ENCODE peak calls at places on chromosomes 7 and 10, in nine cellular contexts. O is mesendoderm; Z is naive thymus-derived CD4-positive, alpha-beta T cell; Y is cardiac muscle cell; C is heart right ventricle; F is WERI-Rb-1; G is mammary epithelial cell; R is CD8-positive, alpha-beta memory T cell; P is pancreas. I is an unnamed sample.

GRCh38 chr7:155735442-155736118 is 76.7 kb downstream of the SHH start:
- DNase-seq in C (no peak), Z (no peak), R (no peak), Y (no peak), P (no peak), F (no peak), O (no peak), G (no peak), I (no peak)

GRCh38 chr10:91194497-91195179 is 25.8 kb upstream of the PCGF5 start:
- DNase-seq in C (no peak), P (no peak), F (no peak), G (no peak), Y (no peak), O (no peak), R (no peak), Z (no peak), I (peak)

GRCh38 chr7:786472-787255 is 45.6 kb upstream of the SUN1 start:
- DNase-seq in F (peak), P (peak), O (peak), R (peak), Z (peak), G (peak), Y (peak), C (peak), I (peak)

GRCh38 chr10:16909271-16909767 is 92.1 kb upstream of the RSU1 start:
- DNase-seq in G (no peak), P (no peak), Z (no peak), Y (no peak), O (peak), F (no peak), C (no peak), R (no peak), I (no peak)

GRCh38 chr7:4854916-4855315 is 6.9 kb downstream of the PAPOLB start:
- DNase-seq in Y (no peak), Z (no peak), R (no peak), P (no peak), G (no peak), C (no peak), O (no peak), F (no peak), I (no peak)

GRCh38 chr7:22377690-22378089 is 20.7 kb upstream of the RAPGEF5 start:
- DNase-seq in Y (no peak), C (no peak), P (no peak), Z (no peak), F (no peak), R (no peak), G (no peak), O (no peak), I (no peak)

GRCh38 chr10:64699244-64699643 is 1178.0 kb downstream of the REEP3 start:
- DNase-seq in P (no peak), F (no peak), Z (no peak), R (no peak), C (no peak), G (no peak), O (no peak), Y (no peak), I (no peak)

GRCh38 chr10:44510716-44511115 is 125.8 kb upstream of the CXCL12 start:
- DNase-seq in R (no peak), Y (no peak), O (no peak), F (no peak), Z (no peak), G (peak), C (no peak), P (no peak), I (peak)

GRCh38 chr7:6654842-6655610 is 17.9 kb downstream of the ZNF316 start:
- DNase-seq in O (no peak), R (no peak), Z (no peak), F (peak), C (no peak), G (no peak), Y (no peak), P (no peak), I (no peak)

GRCh38 chr10:72322280-72323058 is 32.2 kb downstream of the DNAJB12 start:
- DNase-seq in Y (no peak), R (peak), O (peak), F (no peak), G (peak), Z (no peak), C (no peak), P (no peak), I (peak)

GRCh38 chr7:93592588-93593266 is 18.2 kb upstream of the CALCR start:
- DNase-seq in R (no peak), P (no peak), F (no peak), C (no peak), Y (no peak), O (no peak), G (no peak), Z (no peak), I (no peak)

GRCh38 chr10:34732926-34733325 is 82.2 kb downstream of the PARD3 start:
- DNase-seq in G (peak), C (no peak), Z (no peak), F (no peak), R (no peak), Y (no peak), O (peak), P (no peak), I (no peak)

GRCh38 chr7:19587291-19587690 is 121.5 kb downstream of the POLR1F start:
- DNase-seq in G (no peak), F (no peak), P (no peak), Y (peak), Z (no peak), C (no peak), O (peak), R (no peak), I (no peak)

GRCh38 chr7:99037327-99037940 is 106.5 kb downstream of the SMURF1 start:
- DNase-seq in C (no peak), Z (no peak), R (no peak), G (no peak), F (no peak), O (no peak), P (no peak), Y (no peak), I (no peak)
- H3K27ac ChIP-seq in C (no peak), Z (no peak), R (no peak), G (no peak), F (no peak), O (no peak), P (no peak), Y (no peak), I (no peak)

DNA sequence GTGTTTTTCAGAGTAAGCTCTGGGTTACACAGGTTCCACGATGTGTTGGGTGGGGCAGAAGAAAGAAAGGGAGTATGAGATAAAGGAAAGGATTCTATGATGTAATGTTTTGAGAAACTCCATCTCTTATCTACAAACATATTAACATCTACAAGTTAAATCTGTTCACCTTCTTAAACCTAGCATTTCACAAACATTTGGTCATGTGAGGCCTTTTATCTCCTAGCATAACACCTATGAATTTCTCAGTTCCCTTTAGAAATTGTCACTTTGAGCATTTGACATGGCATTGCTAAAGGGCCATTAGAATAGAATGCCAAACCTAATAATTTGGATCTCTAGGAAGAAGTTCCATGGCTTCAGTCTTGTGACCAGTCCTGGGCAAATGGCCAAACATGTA is 217.1 kb upstream of the AOAH start:
- DNase-seq in Y (no peak), P (no peak), Z (no peak), F (no peak), C (no peak), O (no peak), R (no peak), G (no peak), I (no peak)
- H3K4me3 ChIP-seq in Y (no peak), P (no peak), Z (no peak), F (no peak), C (no peak), O (no peak), R (no peak), G (no peak), I (no peak)

GRCh38 chr7:82247814-82248433 is 195.7 kb downstream of the CACNA2D1 start:
- DNase-seq in O (peak), G (peak), R (no peak), P (no peak), C (no peak), Z (no peak), Y (no peak), F (no peak), I (no peak)
- H3K27ac ChIP-seq in O (no peak), G (no peak), R (no peak), P (no peak), C (no peak), Z (no peak), Y (no peak), F (no peak), I (no peak)

GRCh38 chr7:134108803-134109202 is 18.3 kb upstream of the LRGUK start:
- DNase-seq in Y (no peak), F (no peak), G (no peak), O (no peak), P (no peak), Z (no peak), C (no peak), R (no peak), I (no peak)
- H3K4me3 ChIP-seq in Y (no peak), F (no peak), G (no peak), O (no peak), P (no peak), Z (no peak), C (no peak), R (no peak), I (no peak)

GRCh38 chr7:100158229-100159098 is at the start of gene TRAPPC14:
- DNase-seq in O (peak), G (peak), F (peak), R (peak), P (peak), C (peak), Z (peak), Y (peak), I (peak)
- H3K27ac ChIP-seq in O (peak), G (peak), F (peak), R (peak), P (peak), C (peak), Z (peak), Y (peak), I (peak)

DNA sequence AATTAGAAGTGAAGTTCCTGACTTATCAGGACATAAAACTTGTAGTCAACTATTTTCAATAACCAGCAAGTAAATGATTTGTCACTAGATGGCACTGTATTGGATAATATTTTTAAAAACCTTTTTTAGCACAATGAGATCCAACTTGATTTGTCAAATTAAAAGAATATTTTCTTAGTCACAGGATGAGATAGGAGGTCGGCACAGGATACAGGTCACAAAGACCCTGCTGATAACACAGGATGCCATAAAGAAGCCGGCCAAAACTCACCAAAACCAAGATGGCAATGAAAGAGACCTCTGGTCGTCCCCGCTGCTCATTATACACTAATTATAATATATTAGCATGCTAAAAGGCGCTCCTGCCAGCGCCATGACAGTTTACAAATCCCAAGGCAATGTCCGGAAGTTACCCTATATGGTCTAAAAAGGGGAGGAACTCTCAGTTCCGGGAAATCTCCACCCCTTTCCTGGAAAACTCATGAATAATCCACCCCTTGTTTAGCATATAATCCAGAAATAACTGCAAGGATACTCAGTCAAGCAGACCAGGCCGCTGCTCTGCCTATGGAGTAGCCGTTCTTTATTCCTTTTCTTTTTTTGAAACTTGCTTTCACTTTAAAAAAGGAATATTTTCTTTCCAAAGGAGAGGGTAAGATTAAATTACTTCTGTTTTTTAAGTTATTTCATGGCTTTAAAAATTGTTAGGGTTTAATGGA is 255.7 kb upstream of the MKLN1 start:
- DNase-seq in Z (no peak), F (no peak), Y (no peak), G (peak), P (peak), R (no peak), O (no peak), C (no peak), I (peak)
- H3K4me3 ChIP-seq in Z (no peak), F (no peak), Y (no peak), G (no peak), P (no peak), R (no peak), O (no peak), C (peak), I (peak)

GRCh38 chr10:79172881-79173280 is 104.1 kb downstream of the ZMIZ1 start:
- DNase-seq in C (no peak), Y (no peak), P (no peak), R (no peak), G (no peak), O (no peak), Z (no peak), F (no peak), I (no peak)

GRCh38 chr10:79176052-79176501 is 107.3 kb downstream of the ZMIZ1 start:
- DNase-seq in O (no peak), Z (no peak), R (no peak), P (no peak), Y (no peak), G (no peak), F (no peak), C (no peak), I (no peak)

GRCh38 chr10:79176949-79177602 is 108.3 kb downstream of the ZMIZ1 start:
- DNase-seq in Z (no peak), Y (no peak), F (no peak), R (no peak), O (no peak), G (no peak), C (peak), P (no peak), I (no peak)

GRCh38 chr10:79171504-79171903 is 102.7 kb downstream of the ZMIZ1 start:
- DNase-seq in F (no peak), O (peak), G (no peak), Y (no peak), C (no peak), R (no peak), Z (no peak), P (no peak), I (no peak)

GRCh38 chr10:79173582-79174262 is 105.0 kb downstream of the ZMIZ1 start:
- DNase-seq in R (no peak), P (no peak), C (no peak), G (no peak), O (no peak), Y (no peak), Z (no peak), F (no peak), I (no peak)
- H3K27ac ChIP-seq in R (no peak), P (no peak), C (no peak), G (no peak), O (no peak), Y (peak), Z (no peak), F (no peak), I (no peak)

DNA sequence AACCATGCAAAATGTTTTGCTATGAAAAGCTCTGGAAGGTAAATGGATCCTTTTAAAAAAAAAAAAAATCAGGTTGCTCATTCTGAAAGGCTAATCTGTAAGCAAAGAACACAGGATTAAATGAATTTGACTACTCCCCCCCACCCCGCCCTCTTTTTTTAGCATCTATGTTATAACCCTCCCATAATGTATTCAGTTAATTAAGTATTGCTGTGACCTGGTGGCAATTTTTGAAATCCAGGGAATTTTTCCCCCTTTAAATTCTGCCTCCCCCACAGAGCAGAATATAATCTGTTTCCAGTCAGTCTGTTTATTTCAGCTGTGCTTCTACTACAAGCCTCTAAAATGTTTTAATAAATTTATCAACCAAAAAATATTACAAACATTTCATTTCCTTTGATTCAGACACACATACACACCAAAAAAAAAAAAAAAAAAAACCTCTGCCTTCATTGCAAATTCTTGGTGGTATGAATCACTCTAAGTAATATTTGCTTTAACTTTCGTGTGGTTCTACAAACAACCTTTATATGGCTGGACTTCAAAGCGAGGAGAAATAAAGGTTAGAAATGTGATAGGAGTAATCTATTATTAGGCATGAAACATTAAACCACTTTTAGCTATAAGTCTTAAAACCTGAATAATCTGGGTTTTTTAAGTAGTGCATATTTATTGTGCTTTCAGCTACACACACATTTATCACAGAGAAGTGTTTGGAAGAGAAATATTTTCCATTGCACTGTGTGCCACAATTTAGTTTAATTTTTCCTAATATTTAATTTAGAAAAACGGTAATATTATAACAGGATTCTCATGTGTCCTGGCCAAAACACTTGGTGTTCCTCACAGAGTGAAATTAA is 64.4 kb upstream of the ARID5B start:
- DNase-seq in C (no peak), P (no peak), R (no peak), O (no peak), Z (no peak), F (no peak), Y (no peak), G (peak), I (no peak)
- H3K4me3 ChIP-seq in C (no peak), P (no peak), R (no peak), O (no peak), Z (no peak), F (no peak), Y (no peak), G (no peak), I (no peak)

GRCh38 chr7:50530771-50531170 is 34.4 kb downstream of the DDC start:
- DNase-seq in C (no peak), P (no peak), G (no peak), R (no peak), F (no peak), Z (no peak), O (no peak), Y (no peak), I (no peak)
- H3K27ac ChIP-seq in C (no peak), P (peak), G (peak), R (no peak), F (peak), Z (no peak), O (no peak), Y (no peak), I (no peak)

GRCh38 chr7:124031406-124031805 is 1.5 kb downstream of the TMEM229A start:
- DNase-seq in F (no peak), C (no peak), P (no peak), Y (no peak), R (no peak), O (no peak), G (no peak), Z (no peak), I (no peak)

GRCh38 chr7:124031919-124032318 is 948 bp downstream of the TMEM229A start:
- DNase-seq in P (no peak), Z (no peak), G (no peak), Y (peak), C (no peak), F (peak), O (peak), R (no peak), I (no peak)

GRCh38 chr7:124033093-124033806 is 383 bp upstream of the TMEM229A start:
- DNase-seq in Y (peak), C (peak), R (no peak), O (peak), G (no peak), Z (no peak), F (peak), P (peak), I (no peak)

GRCh38 chr7:124033807-124034753 is 1.2 kb upstream of the TMEM229A start:
- DNase-seq in F (no peak), R (no peak), Z (no peak), G (no peak), O (no peak), Y (no peak), C (no peak), P (no peak), I (no peak)

DNA sequence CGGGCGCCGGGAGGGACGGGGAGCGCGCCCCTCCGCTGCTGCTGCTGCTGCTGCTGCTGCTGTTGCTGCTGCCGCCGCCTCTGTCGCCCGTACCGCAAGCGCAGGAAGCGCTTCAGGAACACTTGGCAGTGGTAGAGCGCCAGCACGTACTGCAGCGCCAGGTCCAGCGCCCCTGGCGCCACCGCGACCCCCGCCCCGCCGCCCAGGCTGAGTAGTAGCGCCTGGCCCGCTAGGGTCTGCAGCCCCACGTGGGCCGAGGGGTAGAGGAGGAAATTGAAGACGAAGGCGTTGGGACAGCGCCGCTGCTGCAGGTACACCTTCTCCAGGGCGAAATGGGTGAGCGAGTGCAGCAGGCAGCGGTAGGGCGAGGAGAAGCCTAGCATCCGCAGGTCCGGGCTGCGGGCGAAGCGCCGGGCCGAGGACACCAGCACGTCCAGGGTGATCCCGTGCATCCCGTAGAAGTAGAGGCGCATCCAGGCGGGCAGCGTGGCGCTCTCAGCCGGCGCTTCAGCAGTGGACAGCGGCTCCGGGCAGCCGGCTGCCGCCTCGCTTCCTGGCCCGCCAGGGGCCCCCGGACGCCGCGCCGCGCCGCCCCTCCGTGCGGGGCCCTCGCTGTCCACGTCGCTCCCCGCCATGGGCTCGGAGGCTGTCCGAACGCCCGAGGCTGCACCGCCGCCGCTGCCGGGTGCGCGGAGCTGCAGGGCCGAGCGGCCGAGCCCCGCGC is at the start of gene TMEM229A:
- DNase-seq in O (peak), Z (no peak), C (peak), F (peak), P (peak), Y (peak), R (no peak), G (peak), I (peak)
- H3K4me3 ChIP-seq in O (peak), Z (no peak), C (peak), F (peak), P (peak), Y (peak), R (no peak), G (peak), I (peak)

I was measured in brain microvascular endothelial cell.